ENCODE peak calls at places on chromosomes 4 and X, in ten cellular contexts. L is transverse colon, S is K562, N is GM12878, R is prostate gland, V is GM23338, W is SK-N-MC, Z is H1, I is vagina, P is sigmoid colon. Y is an unnamed sample. For H3K36me3, the result is how much of the 10 kb centered on the place peaks cover.

GRCh38 chrX:46279214-46279924 is 265.9 kb downstream of the ZNF674 start:
- DNase-seq in L (no peak), S (no peak), N (no peak), R (no peak), V (peak), W (no peak), Z (no peak), I (no peak), P (no peak), Y (no peak)

GRCh38 chrX:154544885-154545284 is 1.8 kb downstream of the G6PD start:
- DNase-seq in L (no peak), S (no peak), N (no peak), R (no peak), V (no peak), W (no peak), Z (no peak), I (no peak), P (no peak), Y (no peak)

GRCh38 chrX:79161655-79162054 is 17.2 kb downstream of the GPR174 start:
- DNase-seq in L (no peak), S (no peak), N (peak), R (no peak), V (no peak), W (no peak), Z (no peak), I (no peak), P (no peak), Y (no peak)

GRCh38 chr4:14827111-14827510 is 175.2 kb upstream of the CPEB2 start:
- DNase-seq in L (no peak), S (no peak), N (no peak), R (no peak), V (no peak), W (no peak), Z (no peak), I (no peak), P (no peak), Y (no peak)

GRCh38 chr4:4559596-4559995 is 17.7 kb upstream of the STX18 start:
- DNase-seq in L (no peak), S (no peak), N (no peak), R (no peak), V (no peak), W (no peak), Z (no peak), I (no peak), P (no peak), Y (no peak)

GRCh38 chr4:150323551-150324325 is 245.5 kb downstream of the DCLK2 start:
- DNase-seq in L (no peak), S (no peak), N (no peak), R (no peak), V (peak), W (no peak), Z (no peak), I (no peak), P (no peak), Y (no peak)

GRCh38 chr4:139167774-139168444 is 9.1 kb downstream of the ELF2 start:
- DNase-seq in L (no peak), S (no peak), N (no peak), R (no peak), V (peak), W (no peak), Z (no peak), I (no peak), P (no peak), Y (no peak)

GRCh38 chr4:107794001-107794400 is 30.7 kb upstream of the SGMS2 start:
- DNase-seq in L (peak), S (no peak), N (no peak), R (no peak), V (peak), W (no peak), Z (no peak), I (no peak), P (no peak), Y (no peak)

GRCh38 chrX:40105016-40105790 is 7.4 kb upstream of the BCOR start:
- DNase-seq in L (peak), S (no peak), N (no peak), R (peak), V (no peak), W (no peak), Z (no peak), I (no peak), P (no peak), Y (no peak)

GRCh38 chr4:22466582-22466981 is 49.3 kb downstream of the ADGRA3 start:
- DNase-seq in L (no peak), S (no peak), N (no peak), R (no peak), V (no peak), W (no peak), Z (no peak), I (no peak), P (no peak), Y (no peak)

GRCh38 chr4:15106417-15106816 is 104.1 kb downstream of the CPEB2 start:
- DNase-seq in L (peak), S (no peak), N (no peak), R (no peak), V (no peak), W (no peak), Z (no peak), I (no peak), P (no peak), Y (no peak)

GRCh38 chr4:105140684-105141490 is 5.8 kb upstream of the TET2 start:
- DNase-seq in L (peak), S (no peak), N (no peak), R (no peak), V (peak), W (no peak), Z (no peak), I (no peak), P (no peak), Y (no peak)

GRCh38 chrX:666762-667161 is 36.2 kb downstream of the SHOX start:
- DNase-seq in L (no peak), S (no peak), N (no peak), R (no peak), V (peak), W (no peak), Z (no peak), I (no peak), P (peak), Y (no peak)

GRCh38 chrX:120310861-120311631 is at the start of gene TMEM255A:
- DNase-seq in L (no peak), S (no peak), N (no peak), R (no peak), V (peak), W (no peak), Z (no peak), I (no peak), P (peak), Y (no peak)

GRCh38 chr4:54527532-54527931 is 130.2 kb upstream of the KIT start:
- DNase-seq in L (no peak), S (no peak), N (no peak), R (no peak), V (peak), W (no peak), Z (no peak), I (no peak), P (no peak), Y (no peak)

GRCh38 chrX:3066555-3066954 is 25.3 kb downstream of the ARSF start:
- DNase-seq in L (no peak), S (no peak), N (no peak), R (peak), V (peak), W (no peak), Z (no peak), I (no peak), P (no peak), Y (no peak)

GRCh38 chr4:153634737-153635353 is 49.2 kb upstream of the TLR2 start:
- DNase-seq in L (no peak), S (peak), N (no peak), R (no peak), V (peak), W (no peak), Z (no peak), I (no peak), P (no peak), Y (no peak)

GRCh38 chr4:73740353-73740778 is at the start of gene CXCL8:
- DNase-seq in L (peak), S (peak), N (no peak), R (peak), V (peak), W (peak), Z (no peak), I (no peak), P (peak), Y (peak)

GRCh38 chr4:185774815-185775684 is 36.9 kb downstream of the SORBS2 start:
- DNase-seq in L (no peak), S (no peak), N (no peak), R (no peak), V (peak), W (no peak), Z (no peak), I (peak), P (no peak), Y (no peak)

GRCh38 chr4:39526810-39527295 is 386 bp downstream of the UGDH start:
- DNase-seq in L (no peak), S (no peak), N (no peak), R (no peak), V (peak), W (no peak), Z (no peak), I (peak), P (no peak), Y (no peak)

GRCh38 chrX:122866527-122866926 is 317.6 kb upstream of the GRIA3 start:
- DNase-seq in L (no peak), S (no peak), N (no peak), R (no peak), V (no peak), W (no peak), Z (no peak), I (no peak), P (no peak), Y (no peak)

GRCh38 chrX:153830632-153831434 is 489 bp upstream of the PDZD4 start:
- DNase-seq in L (no peak), S (no peak), N (no peak), R (no peak), V (no peak), W (no peak), Z (no peak), I (no peak), P (no peak), Y (no peak)

GRCh38 chr4:2040391-2041233 is 18.5 kb upstream of the NAT8L start:
- DNase-seq in L (no peak), S (peak), N (no peak), R (no peak), V (peak), W (no peak), Z (no peak), I (no peak), P (no peak), Y (no peak)

GRCh38 chrX:48779399-48779798 is 7.0 kb upstream of the GATA1 start:
- DNase-seq in L (no peak), S (no peak), N (no peak), R (no peak), V (no peak), W (no peak), Z (no peak), I (no peak), P (no peak), Y (no peak)

GRCh38 chrX:44884944-44885343 is 12.0 kb downstream of the KDM6A start:
- DNase-seq in L (no peak), S (no peak), N (no peak), R (no peak), V (no peak), W (no peak), Z (no peak), I (no peak), P (no peak), Y (no peak)

GRCh38 chr4:835148-836002 is 9.4 kb upstream of the CPLX1 start:
- DNase-seq in L (peak), S (no peak), N (no peak), R (no peak), V (no peak), W (no peak), Z (no peak), I (no peak), P (no peak), Y (no peak)

GRCh38 chr4:165383757-165384156 is 4.9 kb downstream of the CPE start:
- DNase-seq in L (no peak), S (no peak), N (no peak), R (peak), V (no peak), W (no peak), Z (no peak), I (no peak), P (no peak), Y (no peak)

GRCh38 chrX:115023139-115023538 is 5.7 kb upstream of the IL13RA2 start:
- DNase-seq in L (no peak), S (no peak), N (no peak), R (peak), V (no peak), W (no peak), Z (no peak), I (no peak), P (no peak), Y (no peak)

GRCh38 chr4:76581276-76581675 is 146.2 kb downstream of the SHROOM3 start:
- DNase-seq in L (no peak), S (no peak), N (no peak), R (no peak), V (no peak), W (no peak), Z (no peak), I (no peak), P (no peak), Y (no peak)

GRCh38 chr4:165343353-165344191 is 16.1 kb downstream of the MSMO1 start:
- DNase-seq in L (no peak), S (no peak), N (no peak), R (no peak), V (peak), W (no peak), Z (no peak), I (no peak), P (no peak), Y (no peak)

GRCh38 chr4:45033676-45034410 is 307.5 kb upstream of the GNPDA2 start:
- DNase-seq in L (no peak), S (no peak), N (no peak), R (no peak), V (no peak), W (no peak), Z (no peak), I (no peak), P (no peak), Y (no peak)

GRCh38 chr4:16687845-16688244 is 210.6 kb downstream of the LDB2 start:
- DNase-seq in L (no peak), S (no peak), N (no peak), R (no peak), V (no peak), W (no peak), Z (no peak), I (no peak), P (no peak), Y (no peak)

GRCh38 chr4:94127707-94128328 is 79.8 kb upstream of the SMARCAD1 start:
- DNase-seq in L (no peak), S (peak), N (no peak), R (no peak), V (peak), W (no peak), Z (no peak), I (no peak), P (no peak), Y (no peak)

GRCh38 chrX:131752493-131753198 is 208.8 kb downstream of the OR13H1 start:
- DNase-seq in L (peak), S (no peak), N (peak), R (no peak), V (no peak), W (no peak), Z (no peak), I (no peak), P (peak), Y (peak)

GRCh38 chrX:153925387-153925738 is 701 bp downstream of the ARHGAP4 start:
- DNase-seq in L (no peak), S (no peak), N (peak), R (no peak), V (no peak), W (no peak), Z (no peak), I (no peak), P (no peak), Y (no peak)

GRCh38 chr4:26931961-26932360 is 71.3 kb downstream of the STIM2 start:
- DNase-seq in L (no peak), S (no peak), N (no peak), R (no peak), V (no peak), W (no peak), Z (no peak), I (no peak), P (no peak), Y (no peak)

GRCh38 chr4:56434599-56435000 is 815 bp downstream of the PPAT start:
- DNase-seq in L (no peak), S (no peak), N (no peak), R (peak), V (no peak), W (no peak), Z (no peak), I (no peak), P (no peak), Y (no peak)

GRCh38 chr4:155679343-155679742 is 12.7 kb downstream of the GUCY1A1 start:
- DNase-seq in L (no peak), S (no peak), N (no peak), R (peak), V (no peak), W (no peak), Z (no peak), I (no peak), P (peak), Y (no peak)

GRCh38 chr4:4971796-4972195 is 47.5 kb downstream of the CYTL1 start:
- DNase-seq in L (no peak), S (no peak), N (no peak), R (no peak), V (no peak), W (no peak), Z (no peak), I (peak), P (no peak), Y (no peak)

GRCh38 chr4:152168960-152169616 is 366.8 kb downstream of the FBXW7 start:
- DNase-seq in L (no peak), S (no peak), N (no peak), R (no peak), V (peak), W (no peak), Z (no peak), I (no peak), P (no peak), Y (no peak)
- TF ChIP-seq POLR2AphosphoS5 in L (no peak), S (no peak), N (no peak), R (no peak), V (no peak), W (no peak), Z (no peak), I (no peak), P (no peak), Y (no peak)

DNA sequence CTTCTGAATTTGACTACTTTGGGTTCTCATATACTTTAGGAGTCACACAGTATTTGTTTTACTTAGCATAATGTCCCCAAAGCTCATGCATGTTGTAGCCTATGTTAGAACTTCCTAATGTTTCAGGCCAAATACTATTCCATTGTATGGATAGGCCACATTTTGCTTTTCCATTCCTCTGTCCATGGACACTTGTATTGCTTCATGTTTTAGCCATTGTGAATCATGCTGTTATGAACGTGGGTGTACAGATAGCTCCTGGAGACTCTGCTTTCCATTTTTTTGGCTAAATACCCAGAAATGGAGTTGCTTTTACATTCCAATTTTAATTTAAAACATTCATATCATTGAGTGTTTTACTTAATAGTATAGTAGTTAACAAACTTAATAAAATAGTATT is 54.5 kb downstream of the HTT start:
- DNase-seq in L (no peak), S (no peak), N (no peak), R (no peak), V (no peak), W (no peak), Z (no peak), I (no peak), P (no peak), Y (no peak)
- H3K36me3 ChIP-seq in L (under half), S (half or more), N (half or more), R (under half), V (under half), W (half or more), Z (half or more), I (half or more), P (half or more), Y (under half)

GRCh38 chr4:137509855-137510282 is 22.4 kb downstream of the PCDH18 start:
- DNase-seq in L (no peak), S (no peak), N (no peak), R (no peak), V (no peak), W (no peak), Z (no peak), I (no peak), P (no peak), Y (no peak)
- H3K27ac ChIP-seq in L (peak), S (no peak), N (no peak), R (no peak), V (peak), W (no peak), Z (no peak), I (no peak), P (no peak), Y (peak)

DNA sequence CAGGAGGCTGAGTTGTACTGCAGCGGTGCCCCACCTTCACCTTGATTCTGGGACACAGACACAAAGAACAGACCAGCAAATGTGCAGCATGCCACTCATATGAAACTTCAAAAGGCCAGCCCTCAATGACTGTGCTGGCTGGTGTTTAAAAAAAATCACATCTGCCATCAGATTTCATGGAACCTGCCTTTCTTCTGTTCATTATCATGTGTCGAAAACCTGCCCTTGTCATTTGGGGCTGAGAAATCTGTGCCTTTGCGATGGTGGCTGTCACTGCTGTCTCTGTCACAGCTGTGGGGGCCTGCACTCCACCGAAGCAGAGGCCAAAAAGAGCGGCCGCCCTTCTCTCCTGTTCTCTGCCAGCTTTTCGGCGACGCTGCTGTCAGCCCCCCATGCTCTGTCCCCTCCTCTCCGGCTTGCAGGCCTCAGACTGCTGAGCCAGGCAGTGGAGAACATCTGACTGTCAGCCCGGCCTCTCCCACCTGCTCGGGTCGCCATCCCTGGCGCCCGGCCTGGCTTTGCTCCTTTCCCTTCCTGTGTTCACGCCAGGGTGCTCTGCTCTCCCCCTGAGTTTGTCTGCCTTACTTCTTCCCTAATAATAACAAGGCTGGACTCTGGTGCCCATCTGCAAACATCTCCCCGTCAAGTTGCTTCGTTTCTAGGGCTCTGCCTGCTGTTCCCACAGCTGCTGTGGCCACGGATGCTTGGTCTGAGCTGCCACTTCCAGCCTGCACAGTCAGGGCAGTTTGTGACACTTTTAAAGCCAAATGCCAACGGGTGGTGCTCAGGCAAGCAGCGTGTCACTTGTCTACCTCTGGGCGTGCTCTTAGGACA is 355.2 kb downstream of the UNC5C start:
- DNase-seq in L (no peak), S (no peak), N (no peak), R (no peak), V (no peak), W (no peak), Z (no peak), I (no peak), P (no peak), Y (no peak)
- TF ChIP-seq POLR2AphosphoS5 in L (no peak), S (no peak), N (no peak), R (no peak), V (no peak), W (no peak), Z (no peak), I (no peak), P (no peak), Y (no peak)

GRCh38 chr4:113957961-113958360 is 21.5 kb downstream of the ARSJ start:
- DNase-seq in L (no peak), S (no peak), N (no peak), R (no peak), V (peak), W (peak), Z (no peak), I (no peak), P (no peak), Y (no peak)

GRCh38 chr4:113961322-113961698 is 18.1 kb downstream of the ARSJ start:
- DNase-seq in L (no peak), S (no peak), N (no peak), R (no peak), V (no peak), W (no peak), Z (no peak), I (no peak), P (no peak), Y (no peak)

GRCh38 chr4:113960684-113961321 is 18.6 kb downstream of the ARSJ start:
- DNase-seq in L (no peak), S (no peak), N (no peak), R (no peak), V (no peak), W (no peak), Z (no peak), I (no peak), P (no peak), Y (no peak)

GRCh38 chr4:113958766-113959540 is 20.5 kb downstream of the ARSJ start:
- DNase-seq in L (no peak), S (no peak), N (no peak), R (peak), V (no peak), W (peak), Z (no peak), I (no peak), P (no peak), Y (no peak)

DNA sequence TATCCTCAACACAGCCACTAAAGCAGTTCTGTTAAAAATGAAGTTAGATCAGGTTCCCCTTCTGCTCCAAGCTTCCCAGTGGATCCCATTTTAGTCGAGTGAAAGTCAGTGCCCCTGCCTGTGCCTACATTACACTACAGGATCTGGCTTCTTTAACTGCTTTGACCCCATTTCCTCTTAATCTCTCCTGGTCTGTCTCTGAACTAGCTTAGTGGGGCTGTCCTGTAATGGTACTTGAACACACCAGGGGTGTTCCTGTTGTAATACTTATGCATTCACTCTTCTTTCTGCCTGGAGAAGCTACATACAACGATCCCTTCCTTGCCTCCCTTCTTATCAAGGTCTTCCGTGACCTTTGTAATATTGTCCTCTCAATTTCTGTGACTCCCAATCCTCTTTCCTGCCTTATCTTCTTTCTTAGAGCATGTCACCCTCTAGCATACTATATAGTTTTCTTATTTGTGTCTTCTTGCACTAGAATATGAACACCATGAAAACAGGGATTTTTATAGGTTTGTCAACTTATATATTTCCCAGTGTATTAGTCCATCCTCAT is 16.6 kb downstream of the ARSJ start:
- DNase-seq in L (no peak), S (no peak), N (no peak), R (no peak), V (no peak), W (no peak), Z (no peak), I (no peak), P (no peak), Y (no peak)
- H3K36me3 ChIP-seq in L (under half), S (under half), N (under half), R (under half), V (under half), W (under half), Z (under half), I (under half), P (under half), Y (under half)

Y was measured in breast epithelium.